ENCODE peak calls at places on chromosome 13, in nine cellular contexts. K, W, F, P, U, I, B, Q and L are unnamed samples.

GRCh38 chr13:22744688-22745452 is 435.9 kb upstream of the SGCG start:
- DNase-seq in Q (no peak), P (no peak), U (no peak), I (no peak), F (no peak), B (no peak), W (no peak), K (no peak), L (peak; percentile 78)

GRCh38 chr13:92805766-92806165 is 420.8 kb upstream of the GPC6 start:
- DNase-seq in W (no peak), K (no peak), U (no peak), Q (no peak), P (no peak), F (no peak), B (no peak), I (no peak), L (no peak)

GRCh38 chr13:42654760-42655159 is 80.8 kb downstream of the TNFSF11 start:
- DNase-seq in U (no peak), W (no peak), F (no peak), I (no peak), K (no peak), Q (no peak), P (no peak), B (no peak), L (no peak)

GRCh38 chr13:59012731-59013130 is 1151.0 kb downstream of the DIAPH3 start:
- DNase-seq in I (no peak), W (no peak), Q (no peak), K (no peak), F (no peak), U (no peak), B (no peak), P (no peak), L (no peak)

GRCh38 chr13:20720499-20720898 is 17.0 kb downstream of the IL17D start:
- DNase-seq in F (no peak), U (no peak), K (no peak), B (no peak), P (no peak), Q (no peak), I (no peak), W (no peak), L (no peak)

GRCh38 chr13:77448689-77449088 is 86.8 kb upstream of the SCEL start:
- DNase-seq in P (no peak), I (no peak), B (no peak), K (no peak), U (peak; percentile 11), W (no peak), Q (no peak), F (no peak), L (no peak)

GRCh38 chr13:34748078-34748477 is 194.0 kb upstream of the NBEA start:
- DNase-seq in U (no peak), P (no peak), Q (no peak), W (peak; percentile 24), I (no peak), F (peak; percentile 30), K (peak; percentile 79), B (no peak), L (no peak)

GRCh38 chr13:108915634-108916497 is 286.5 kb downstream of the MYO16 start:
- DNase-seq in K (peak; percentile 82), P (peak; percentile 18), B (peak; percentile 66), I (peak; percentile 46), U (peak; percentile 85), Q (no peak), F (peak; percentile 91), W (peak; percentile 19), L (peak; percentile 86)

GRCh38 chr13:106529415-106530208 is 5.8 kb downstream of the EFNB2 start:
- DNase-seq in U (no peak), W (no peak), Q (no peak), P (no peak), F (no peak), I (no peak), K (no peak), B (no peak), L (no peak)

GRCh38 chr13:94657167-94657566 is 55.2 kb downstream of the SOX21 start:
- DNase-seq in Q (no peak), P (no peak), I (no peak), F (no peak), U (no peak), W (no peak), K (no peak), B (no peak), L (peak; percentile 9)

GRCh38 chr13:27966641-27967202 is 2.4 kb downstream of the CDX2 start:
- DNase-seq in I (no peak), U (no peak), F (peak; percentile 34), W (no peak), P (no peak), B (no peak), Q (no peak), K (no peak), L (no peak)

GRCh38 chr13:78323848-78324247 is 279.5 kb downstream of the POU4F1 start:
- DNase-seq in B (no peak), Q (no peak), U (no peak), I (no peak), F (no peak), P (no peak), W (no peak), K (no peak), L (no peak)

GRCh38 chr13:58313219-58313618 is 681.7 kb downstream of the PCDH17 start:
- DNase-seq in B (no peak), K (no peak), F (no peak), Q (no peak), I (no peak), P (no peak), W (no peak), U (no peak), L (no peak)

GRCh38 chr13:59111711-59112110 is 1052.0 kb downstream of the DIAPH3 start:
- DNase-seq in Q (peak; percentile 25), U (no peak), P (no peak), B (no peak), I (no peak), W (no peak), K (no peak), F (no peak), L (no peak)

GRCh38 chr13:113106666-113107065 is 1.1 kb downstream of the F7 start:
- DNase-seq in F (no peak), B (no peak), W (no peak), P (no peak), U (no peak), I (no peak), K (no peak), Q (no peak), L (no peak)

GRCh38 chr13:114039471-114040141 is 65.7 kb upstream of the C13orf46 start:
- DNase-seq in P (no peak), F (no peak), K (no peak), I (no peak), U (no peak), B (no peak), Q (no peak), W (no peak), L (no peak)

GRCh38 chr13:40975441-40975840 is 43.7 kb downstream of the ELF1 start:
- DNase-seq in U (no peak), P (no peak), F (no peak), W (no peak), I (no peak), B (no peak), K (no peak), Q (no peak), L (no peak)

GRCh38 chr13:32846020-32846451 is 170.2 kb upstream of the KL start:
- DNase-seq in W (no peak), F (no peak), I (no peak), B (no peak), P (no peak), U (no peak), K (no peak), Q (no peak), L (no peak)

GRCh38 chr13:98450495-98451167 is 126.3 kb downstream of the STK24 start:
- DNase-seq in Q (no peak), P (no peak), K (peak; percentile 47), B (no peak), W (no peak), F (no peak), U (no peak), I (no peak), L (no peak)

GRCh38 chr13:113918981-113919646 is 54.8 kb downstream of the C13orf46 start:
- DNase-seq in F (peak; percentile 9), U (no peak), B (no peak), Q (no peak), P (no peak), K (no peak), I (no peak), W (no peak), L (no peak)

GRCh38 chr13:59450218-59450617 is 713.5 kb downstream of the DIAPH3 start:
- DNase-seq in U (no peak), K (no peak), W (no peak), B (no peak), Q (no peak), F (no peak), I (no peak), P (no peak), L (no peak)

GRCh38 chr13:99218545-99218944 is 17.9 kb downstream of the UBAC2 start:
- DNase-seq in Q (no peak), W (no peak), B (no peak), U (no peak), F (no peak), P (no peak), I (no peak), K (peak; percentile 81), L (no peak)

GRCh38 chr13:66216723-66217122 is 1013.4 kb downstream of the PCDH9 start:
- DNase-seq in Q (no peak), K (no peak), F (no peak), I (no peak), U (no peak), P (no peak), W (no peak), B (no peak), L (no peak)

GRCh38 chr13:98468352-98468751 is 108.6 kb downstream of the STK24 start:
- DNase-seq in Q (no peak), P (no peak), B (no peak), F (no peak), U (no peak), W (no peak), K (no peak), I (no peak), L (no peak)